ENCODE peak calls at places on chromosomes 7 and 10, in six cellular contexts. One of them, this sample, is unnamed.

GRCh38 chr7:1211611-1212010 is 21.1 kb upstream of the UNCX start:
- DNase-seq in H54: no peak
- DNase-seq in aorta: no peak
- DNase-seq in memory B cell: no peak
- DNase-seq in occipital lobe: no peak
- DNase-seq in amniotic epithelial cell: no peak
- DNase-seq in this sample: no peak

GRCh38 chr7:6409991-6410693 is 37.6 kb downstream of the DAGLB start:
- DNase-seq in H54: no peak
- DNase-seq in aorta: no peak
- DNase-seq in memory B cell: no peak
- DNase-seq in occipital lobe: no peak
- DNase-seq in amniotic epithelial cell: no peak
- DNase-seq in this sample: no peak

GRCh38 chr10:84156768-84157167 is 16.8 kb upstream of the GPR15LG start:
- DNase-seq in H54: no peak
- DNase-seq in aorta: no peak
- DNase-seq in memory B cell: no peak
- DNase-seq in occipital lobe: no peak
- DNase-seq in amniotic epithelial cell: peak
- DNase-seq in this sample: no peak

GRCh38 chr7:29269941-29270340 is 75.4 kb downstream of the CHN2 start:
- DNase-seq in H54: no peak
- DNase-seq in aorta: no peak
- DNase-seq in memory B cell: no peak
- DNase-seq in occipital lobe: no peak
- DNase-seq in amniotic epithelial cell: no peak
- DNase-seq in this sample: no peak

GRCh38 chr7:92949748-92950147 is 113.4 kb upstream of the CDK6 start:
- DNase-seq in H54: no peak
- DNase-seq in aorta: no peak
- DNase-seq in memory B cell: no peak
- DNase-seq in occipital lobe: no peak
- DNase-seq in amniotic epithelial cell: peak
- DNase-seq in this sample: no peak

GRCh38 chr10:15280462-15280861 is 90.6 kb downstream of the FAM171A1 start:
- DNase-seq in H54: no peak
- DNase-seq in aorta: no peak
- DNase-seq in memory B cell: no peak
- DNase-seq in occipital lobe: no peak
- DNase-seq in amniotic epithelial cell: no peak
- DNase-seq in this sample: no peak

GRCh38 chr10:16901102-16901501 is 83.9 kb upstream of the RSU1 start:
- DNase-seq in H54: no peak
- DNase-seq in aorta: no peak
- DNase-seq in memory B cell: no peak
- DNase-seq in occipital lobe: no peak
- DNase-seq in amniotic epithelial cell: no peak
- DNase-seq in this sample: no peak

GRCh38 chr7:48052748-48053147 is 17.4 kb downstream of the C7orf57 start:
- DNase-seq in H54: peak
- DNase-seq in aorta: no peak
- DNase-seq in memory B cell: peak
- DNase-seq in occipital lobe: no peak
- DNase-seq in amniotic epithelial cell: peak
- DNase-seq in this sample: no peak

GRCh38 chr10:73207883-73208282 is 39.2 kb downstream of the DNAJC9 start:
- DNase-seq in H54: no peak
- DNase-seq in aorta: no peak
- DNase-seq in memory B cell: no peak
- DNase-seq in occipital lobe: no peak
- DNase-seq in amniotic epithelial cell: no peak
- DNase-seq in this sample: no peak